ENCODE peak calls at places on chromosomes 4 and X, in eight cellular contexts. O, Q, E, I, B, N, H and T are unnamed samples.

GRCh38 chr4:173448557-173448918 is 49.6 kb upstream of the SCRG1 start:
- DNase-seq in O (no peak), Q (no peak), E (no peak), I (no peak), B (no peak), N (peak), H (no peak), T (no peak)

GRCh38 chr4:123244233-123244632 is 152.4 kb upstream of the SPRY1 start:
- DNase-seq in O (no peak), Q (no peak), E (no peak), I (no peak), B (no peak), N (no peak), H (peak), T (peak)

GRCh38 chr4:25953740-25954139 is 39.7 kb downstream of the SMIM20 start:
- DNase-seq in O (no peak), Q (no peak), E (peak), I (no peak), B (no peak), N (peak), H (peak), T (peak)

GRCh38 chr4:74838746-74839370 is 44.5 kb upstream of the BTC start:
- DNase-seq in O (no peak), Q (no peak), E (no peak), I (no peak), B (no peak), N (peak), H (no peak), T (no peak)

GRCh38 chr4:4317496-4318232 is 27.6 kb downstream of the ZBTB49 start:
- DNase-seq in O (no peak), Q (no peak), E (no peak), I (no peak), B (no peak), N (no peak), H (no peak), T (no peak)

GRCh38 chr4:83438719-83439118 is 16.9 kb downstream of the HELQ start:
- DNase-seq in O (no peak), Q (no peak), E (no peak), I (no peak), B (no peak), N (no peak), H (no peak), T (no peak)

GRCh38 chr4:122453384-122454000 is 3.0 kb downstream of the IL2 start:
- DNase-seq in O (peak), Q (no peak), E (no peak), I (no peak), B (no peak), N (no peak), H (no peak), T (no peak)

GRCh38 chrX:153719238-153719637 is 4.9 kb downstream of the BCAP31 start:
- DNase-seq in O (no peak), Q (no peak), E (no peak), I (no peak), B (no peak), N (no peak), H (no peak), T (no peak)

GRCh38 chr4:187451776-187452175 is 543.8 kb upstream of the ZFP42 start:
- DNase-seq in O (no peak), Q (no peak), E (no peak), I (no peak), B (no peak), N (no peak), H (no peak), T (no peak)

GRCh38 chrX:110407910-110408545 is 49.4 kb downstream of the RTL9 start:
- DNase-seq in O (peak), Q (no peak), E (peak), I (no peak), B (peak), N (peak), H (no peak), T (peak)

GRCh38 chrX:24294619-24295018 is 19.2 kb downstream of the SUPT20HL2 start:
- DNase-seq in O (no peak), Q (no peak), E (no peak), I (no peak), B (peak), N (peak), H (no peak), T (peak)

GRCh38 chr4:7757501-7758443 is 181.9 kb downstream of the AFAP1 start:
- DNase-seq in O (no peak), Q (no peak), E (no peak), I (no peak), B (no peak), N (no peak), H (no peak), T (no peak)

GRCh38 chrX:150767475-150768131 is 74.4 kb downstream of the MTMR1 start:
- DNase-seq in O (no peak), Q (no peak), E (no peak), I (no peak), B (no peak), N (peak), H (no peak), T (no peak)

GRCh38 chr4:141350122-141350904 is 129.6 kb downstream of the ZNF330 start:
- DNase-seq in O (no peak), Q (no peak), E (no peak), I (no peak), B (no peak), N (peak), H (no peak), T (peak)

GRCh38 chrX:21698274-21698673 is 40.1 kb upstream of the KLHL34 start:
- DNase-seq in O (no peak), Q (no peak), E (no peak), I (no peak), B (no peak), N (no peak), H (no peak), T (no peak)

GRCh38 chrX:146154191-146154590 is 336.6 kb downstream of the SLITRK2 start:
- DNase-seq in O (no peak), Q (no peak), E (no peak), I (no peak), B (no peak), N (no peak), H (no peak), T (no peak)

GRCh38 chr4:130422255-130422654 is 1326.3 kb downstream of the C4orf33 start:
- DNase-seq in O (no peak), Q (no peak), E (no peak), I (no peak), B (no peak), N (no peak), H (no peak), T (no peak)

GRCh38 chr4:48129307-48130014 is 4.6 kb downstream of the TXK start:
- DNase-seq in O (no peak), Q (no peak), E (no peak), I (no peak), B (peak), N (no peak), H (no peak), T (no peak)

GRCh38 chrX:149074429-149074828 is 430.7 kb downstream of the IDS start:
- DNase-seq in O (peak), Q (no peak), E (no peak), I (no peak), B (peak), N (no peak), H (peak), T (no peak)

GRCh38 chrX:15336023-15336413 is 695 bp upstream of the PIGA start:
- DNase-seq in O (peak), Q (no peak), E (no peak), I (no peak), B (no peak), N (peak), H (no peak), T (peak)

GRCh38 chrX:95509474-95509873 is 1175.2 kb upstream of the DIAPH2 start:
- DNase-seq in O (peak), Q (no peak), E (no peak), I (no peak), B (no peak), N (no peak), H (no peak), T (no peak)

GRCh38 chrX:8783100-8784098 is 17.8 kb downstream of the FAM9A start:
- DNase-seq in O (peak), Q (no peak), E (peak), I (no peak), B (peak), N (no peak), H (no peak), T (peak)

GRCh38 chr4:47877204-47877603 is 37.2 kb downstream of the NFXL1 start:
- DNase-seq in O (no peak), Q (no peak), E (no peak), I (no peak), B (no peak), N (no peak), H (no peak), T (no peak)

GRCh38 chrX:40912576-40912975 is 172.7 kb upstream of the USP9X start:
- DNase-seq in O (no peak), Q (no peak), E (no peak), I (no peak), B (no peak), N (no peak), H (no peak), T (no peak)

GRCh38 chrX:129629837-129630236 is 24.9 kb downstream of the APLN start:
- DNase-seq in O (no peak), Q (no peak), E (no peak), I (no peak), B (no peak), N (no peak), H (peak), T (no peak)

GRCh38 chrX:9614016-9614415 is 149.2 kb downstream of the TBL1X start:
- DNase-seq in O (no peak), Q (no peak), E (no peak), I (no peak), B (no peak), N (no peak), H (no peak), T (no peak)

GRCh38 chr4:139740531-139741041 is 75.0 kb downstream of the MGST2 start:
- DNase-seq in O (no peak), Q (peak), E (peak), I (no peak), B (no peak), N (peak), H (peak), T (peak)

GRCh38 chr4:1511441-1512041 is 105.3 kb upstream of the NKX1-1 start:
- DNase-seq in O (peak), Q (no peak), E (peak), I (no peak), B (no peak), N (no peak), H (peak), T (no peak)

GRCh38 chrX:39311646-39312045 is 510.4 kb downstream of the MID1IP1 start:
- DNase-seq in O (no peak), Q (no peak), E (no peak), I (peak), B (no peak), N (no peak), H (no peak), T (peak)

GRCh38 chr4:68906238-68907137 is 45.1 kb downstream of the UGT2A3 start:
- DNase-seq in O (no peak), Q (no peak), E (no peak), I (no peak), B (no peak), N (no peak), H (no peak), T (no peak)